ENCODE peak calls at places on chromosome 12, in six cellular contexts. Z is endodermal cell, O is kidney, S is HFFc6, X is ovary, I is fibroblast of mammary gland. J is an unnamed sample.

GRCh38 chr12:119176267-119177055 is 2.3 kb upstream of the HSPB8 start:
- DNase-seq in O (peak; percentile 94), I (peak; percentile 94), S (peak; percentile 91), Z (peak; percentile 82), X (peak; percentile 89), J (peak; percentile 84)

GRCh38 chr12:123938679-123939480 is 33.8 kb downstream of the CCDC92 start:
- DNase-seq in O (no peak), Z (peak; percentile 90), S (no peak), I (peak; percentile 6), X (no peak), J (no peak)

GRCh38 chr12:118187746-118188390 is 51.9 kb downstream of the PEBP1 start:
- DNase-seq in I (peak; percentile 7), X (no peak), O (no peak), Z (no peak), S (peak; percentile 20), J (no peak)

GRCh38 chr12:130014485-130014807 is 110.6 kb upstream of the TMEM132D start:
- DNase-seq in X (no peak), I (no peak), Z (peak; percentile 90), O (no peak), S (no peak), J (no peak)

GRCh38 chr12:66916189-66916588 is 237.3 kb upstream of the GRIP1 start:
- DNase-seq in S (no peak), Z (no peak), I (no peak), O (no peak), X (no peak), J (no peak)

GRCh38 chr12:42756841-42757661 is 167.5 kb upstream of the PRICKLE1 start:
- DNase-seq in Z (peak; percentile 96), X (no peak), I (peak; percentile 89), O (no peak), S (peak; percentile 66), J (no peak)

GRCh38 chr12:121866331-121866730 is 7.7 kb upstream of the HPD start:
- DNase-seq in X (no peak), I (peak; percentile 62), Z (no peak), O (no peak), S (no peak), J (no peak)

GRCh38 chr12:22262309-22262708 is 72.2 kb downstream of the ST8SIA1 start:
- DNase-seq in S (no peak), O (no peak), Z (peak; percentile 66), I (peak; percentile 47), X (no peak), J (no peak)

DNA sequence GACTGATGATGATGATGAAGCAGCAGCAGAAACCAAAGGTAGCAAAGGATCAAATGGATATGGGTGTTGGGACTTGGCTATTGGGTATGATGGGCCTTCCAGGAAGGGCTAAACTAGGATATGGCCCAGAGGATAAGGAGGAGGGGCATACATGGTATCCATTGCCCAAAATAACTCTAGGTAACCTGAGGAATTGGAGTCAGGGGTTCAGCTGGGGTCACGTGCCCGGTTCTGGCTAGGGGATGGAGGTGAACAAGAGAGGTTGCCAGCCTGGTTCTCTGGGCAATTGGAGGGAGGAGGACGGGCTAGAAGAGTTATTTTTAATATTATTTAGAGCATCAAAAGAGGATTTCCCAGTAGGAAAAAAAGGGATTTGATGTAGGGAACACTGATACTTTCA is 2.7 kb upstream of the ANKRD52 start:
- DNase-seq in Z (no peak), S (no peak), X (no peak), O (no peak), I (no peak), J (no peak)
- TF ChIP-seq CTCF in Z (no peak), S (no peak), X (no peak), O (no peak), I (no peak), J (no peak)

DNA sequence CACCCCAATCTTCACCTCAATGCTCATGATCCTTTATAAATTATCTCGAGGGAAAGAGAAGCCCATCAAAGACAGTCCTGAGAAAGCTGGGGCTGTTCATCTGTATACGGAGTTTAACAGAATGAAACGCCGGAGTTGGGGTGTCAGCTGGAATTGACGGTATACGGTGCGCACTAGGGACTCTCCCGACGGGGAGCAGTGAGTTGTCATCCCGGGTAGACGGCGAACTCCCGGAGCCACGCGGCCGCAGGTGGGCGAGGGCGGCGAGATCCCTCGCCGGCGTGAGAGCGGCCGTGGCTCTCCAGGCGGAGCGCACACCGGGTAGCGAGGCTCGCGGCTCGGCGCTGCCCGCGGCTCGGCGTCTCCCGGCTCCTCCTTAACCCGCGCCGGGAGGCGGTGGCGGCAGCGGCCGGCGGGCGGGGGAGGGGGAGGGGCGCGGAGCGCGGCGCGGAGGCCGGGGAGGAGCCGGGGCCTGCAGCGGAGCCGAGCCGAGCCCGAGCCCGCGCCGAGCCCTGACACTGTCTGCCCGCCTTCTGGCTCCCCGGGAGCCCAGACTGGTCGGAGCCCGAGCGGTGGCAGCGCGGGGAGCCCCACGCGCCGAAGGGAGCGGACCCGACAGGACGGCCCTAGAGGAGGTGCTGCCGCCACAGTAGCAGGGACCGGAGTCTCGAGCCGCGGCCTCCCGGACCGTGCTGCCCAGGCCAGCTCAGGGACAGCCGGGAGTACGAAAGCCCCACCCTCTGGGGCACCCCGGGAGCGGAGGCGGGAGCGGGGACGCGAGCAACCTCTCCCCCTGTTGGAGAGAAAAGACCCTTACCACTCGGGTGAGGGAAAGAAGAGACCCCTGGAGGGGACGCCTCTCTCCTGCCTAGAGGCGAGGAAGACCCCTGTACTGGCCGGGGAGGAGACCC is at the start of gene FOXJ2:
- DNase-seq in Z (peak; percentile 93), O (peak; percentile 94), X (peak; percentile 77), S (peak; percentile 32), I (peak; percentile 56), J (no peak)
- TF ChIP-seq CTCF in Z (peak; percentile 69), O (no peak), X (no peak), S (peak; percentile 47), I (no peak), J (no peak)

GRCh38 chr12:19778822-19779221 is 339.5 kb downstream of the AEBP2 start:
- DNase-seq in Z (peak; percentile 59), I (no peak), S (no peak), O (no peak), X (no peak), J (no peak)
- TF ChIP-seq CTCF in Z (peak; percentile 52), I (peak; percentile 1), S (no peak), O (no peak), X (no peak), J (no peak)

DNA sequence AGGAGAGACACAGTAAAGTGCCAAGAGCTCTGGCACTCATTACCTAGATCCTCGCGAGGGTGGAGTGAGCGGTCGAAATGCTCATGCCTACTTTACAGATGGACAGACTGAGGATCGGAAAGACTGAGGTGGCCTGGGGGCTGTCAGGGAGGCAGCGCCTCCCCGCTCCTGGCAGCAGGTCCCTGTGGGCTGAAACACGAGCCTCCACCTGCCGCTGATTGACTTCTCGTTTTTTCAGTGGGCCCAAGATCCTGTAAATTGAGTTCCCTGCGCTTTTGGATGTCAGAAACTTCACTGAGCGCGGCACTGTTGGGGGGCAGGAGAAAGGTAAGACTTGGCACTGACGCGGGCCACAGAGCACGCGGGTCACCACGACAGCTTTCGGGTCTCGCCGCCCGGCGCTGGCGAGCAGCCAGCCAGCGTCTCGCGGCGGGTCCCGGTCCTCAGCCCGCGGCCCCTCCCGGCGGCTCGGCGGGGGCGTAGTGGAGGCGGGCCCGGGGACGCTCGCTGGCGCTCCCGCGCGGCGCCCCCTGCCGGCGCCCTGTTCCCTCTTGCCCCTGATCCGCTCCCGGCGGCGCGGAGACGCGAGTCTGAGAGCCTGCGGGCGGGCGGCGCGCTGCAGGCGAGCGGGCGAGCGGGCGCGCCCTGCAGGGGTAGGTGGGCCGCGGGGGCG is 550 bp upstream of the SCN8A start:
- DNase-seq in O (peak; percentile 72), X (peak; percentile 42), S (peak; percentile 66), Z (peak; percentile 97), I (peak; percentile 64), J (no peak)
- TF ChIP-seq CTCF in O (peak; percentile 39), X (no peak), S (peak; percentile 76), Z (peak; percentile 84), I (peak; percentile 25), J (no peak)

GRCh38 chr12:25958254-25959068 is at the start of gene RASSF8:
- DNase-seq in O (peak; percentile 89), X (peak; percentile 78), Z (peak; percentile 92), I (peak; percentile 59), S (peak; percentile 48), J (no peak)

GRCh38 chr12:25960176-25960575 is 1.7 kb downstream of the RASSF8 start:
- DNase-seq in I (peak; percentile 44), S (peak; percentile 33), X (no peak), O (no peak), Z (peak; percentile 77), J (no peak)

GRCh38 chr12:25960926-25961325 is 2.4 kb downstream of the RASSF8 start:
- DNase-seq in I (peak; percentile 62), S (no peak), Z (no peak), X (no peak), O (no peak), J (no peak)

GRCh38 chr12:25957898-25958253 is 606 bp upstream of the RASSF8 start:
- DNase-seq in X (peak; percentile 21), I (peak; percentile 93), S (peak; percentile 85), Z (no peak), O (no peak), J (no peak)

GRCh38 chr12:25959069-25959961 is 833 bp downstream of the RASSF8 start:
- DNase-seq in S (peak; percentile 85), X (peak; percentile 58), I (peak; percentile 91), Z (peak; percentile 85), O (peak; percentile 87), J (peak; percentile 40)
- TF ChIP-seq CTCF in S (peak; percentile 2), X (no peak), I (peak; percentile 34), Z (no peak), O (peak; percentile 25), J (no peak)

GRCh38 chr12:65023485-65023884 is 97.6 kb downstream of the WIF1 start:
- DNase-seq in O (no peak), Z (no peak), X (no peak), S (no peak), I (no peak), J (no peak)
- TF ChIP-seq CTCF in O (no peak), Z (no peak), X (no peak), S (no peak), I (no peak), J (no peak)

GRCh38 chr12:51033457-51034089 is 7.4 kb upstream of the SLC11A2 start:
- DNase-seq in S (no peak), O (no peak), I (no peak), X (no peak), Z (peak; percentile 62), J (no peak)

GRCh38 chr12:51033048-51033447 is 6.9 kb upstream of the SLC11A2 start:
- DNase-seq in O (no peak), S (no peak), Z (no peak), X (no peak), I (no peak), J (no peak)

DNA sequence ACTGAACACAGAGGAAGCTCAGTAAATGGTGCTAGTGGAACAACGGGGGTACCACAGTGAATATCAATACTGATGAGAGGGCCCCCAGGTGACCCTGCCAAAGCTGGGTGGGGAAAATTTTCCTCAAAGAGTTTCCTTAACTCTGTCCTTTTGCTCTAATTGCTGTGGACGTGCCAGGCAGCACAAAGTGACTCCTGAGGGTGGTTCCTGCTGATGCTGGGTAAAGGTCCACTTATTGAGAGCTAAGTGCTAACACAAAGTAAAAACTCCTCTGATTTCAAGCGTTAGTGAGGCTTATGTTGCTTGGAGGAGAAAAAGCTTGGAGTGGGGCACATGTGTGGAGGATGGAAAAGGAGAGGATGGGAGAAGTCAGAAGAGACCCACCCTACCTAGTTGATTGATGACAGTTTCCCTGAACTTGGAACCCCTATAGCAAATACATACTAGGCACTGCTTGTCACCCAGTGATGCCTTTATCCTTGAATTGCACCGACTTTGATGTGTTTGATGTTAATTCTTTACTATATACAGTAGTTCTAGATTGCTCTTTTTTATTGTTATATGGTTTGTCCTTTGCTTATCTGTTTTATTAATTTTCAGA is 10.1 kb upstream of the SLC11A2 start:
- DNase-seq in I (no peak), X (no peak), O (no peak), Z (no peak), S (no peak), J (no peak)
- TF ChIP-seq CTCF in I (no peak), X (no peak), O (no peak), Z (no peak), S (no peak), J (no peak)

J was measured in omental fat pad.